ENCODE peak calls at places on chromosomes 4 and X, in five cellular contexts. One of them, this sample, is unnamed.

GRCh38 chrX:120310861-120311631 is at the start of gene TMEM255A:
- DNase-seq in stimulated activated CD4-positive, alpha-beta T cell treated with anti-CD3 and anti-CD28 coated beads, Interleukin-4, amount 100 ng/mL, for 48 hours: no peak
- DNase-seq in GM10248: no peak
- DNase-seq in hepatic stellate cell: no peak
- DNase-seq in coronary artery: no peak
- DNase-seq in this sample: peak; percentile 3

GRCh38 chr4:112296949-112297483 is at the start of gene ALPK1:
- DNase-seq in stimulated activated CD4-positive, alpha-beta T cell treated with anti-CD3 and anti-CD28 coated beads, Interleukin-4, amount 100 ng/mL, for 48 hours: no peak
- DNase-seq in GM10248: no peak
- DNase-seq in hepatic stellate cell: peak; percentile 74
- DNase-seq in coronary artery: no peak
- DNase-seq in this sample: no peak

GRCh38 chrX:2540426-2540942 is 39.7 kb upstream of the DHRSX start:
- DNase-seq in stimulated activated CD4-positive, alpha-beta T cell treated with anti-CD3 and anti-CD28 coated beads, Interleukin-4, amount 100 ng/mL, for 48 hours: no peak
- DNase-seq in GM10248: no peak
- DNase-seq in hepatic stellate cell: no peak
- DNase-seq in coronary artery: no peak
- DNase-seq in this sample: no peak

GRCh38 chrX:65528705-65529340 is 5.8 kb downstream of the LAS1L start:
- DNase-seq in stimulated activated CD4-positive, alpha-beta T cell treated with anti-CD3 and anti-CD28 coated beads, Interleukin-4, amount 100 ng/mL, for 48 hours: peak; percentile 35
- DNase-seq in GM10248: peak; percentile 67
- DNase-seq in hepatic stellate cell: peak; percentile 67
- DNase-seq in coronary artery: no peak
- DNase-seq in this sample: no peak

GRCh38 chrX:153688900-153689590 is 1.3 kb downstream of the SLC6A8 start:
- DNase-seq in stimulated activated CD4-positive, alpha-beta T cell treated with anti-CD3 and anti-CD28 coated beads, Interleukin-4, amount 100 ng/mL, for 48 hours: no peak
- DNase-seq in GM10248: no peak
- DNase-seq in hepatic stellate cell: no peak
- DNase-seq in coronary artery: no peak
- DNase-seq in this sample: no peak

GRCh38 chrX:387729-388128 is 1.0 kb upstream of the PPP2R3B start:
- DNase-seq in stimulated activated CD4-positive, alpha-beta T cell treated with anti-CD3 and anti-CD28 coated beads, Interleukin-4, amount 100 ng/mL, for 48 hours: no peak
- DNase-seq in GM10248: no peak
- DNase-seq in hepatic stellate cell: no peak
- DNase-seq in coronary artery: no peak
- DNase-seq in this sample: no peak

GRCh38 chr4:677431-678293 is 3.3 kb downstream of the MYL5 start:
- DNase-seq in stimulated activated CD4-positive, alpha-beta T cell treated with anti-CD3 and anti-CD28 coated beads, Interleukin-4, amount 100 ng/mL, for 48 hours: no peak
- DNase-seq in GM10248: no peak
- DNase-seq in hepatic stellate cell: no peak
- DNase-seq in coronary artery: no peak
- DNase-seq in this sample: no peak

GRCh38 chr4:23364167-23364566 is 525.7 kb downstream of the PPARGC1A start:
- DNase-seq in stimulated activated CD4-positive, alpha-beta T cell treated with anti-CD3 and anti-CD28 coated beads, Interleukin-4, amount 100 ng/mL, for 48 hours: no peak
- DNase-seq in GM10248: no peak
- DNase-seq in hepatic stellate cell: no peak
- DNase-seq in coronary artery: no peak
- DNase-seq in this sample: no peak

GRCh38 chr4:13541720-13542576 is 2.4 kb downstream of the NKX3-2 start:
- DNase-seq in stimulated activated CD4-positive, alpha-beta T cell treated with anti-CD3 and anti-CD28 coated beads, Interleukin-4, amount 100 ng/mL, for 48 hours: no peak
- DNase-seq in GM10248: peak; percentile 55
- DNase-seq in hepatic stellate cell: no peak
- DNase-seq in coronary artery: no peak
- DNase-seq in this sample: no peak

GRCh38 chrX:153407736-153408135 is 3.5 kb upstream of the ZFP92 start:
- DNase-seq in stimulated activated CD4-positive, alpha-beta T cell treated with anti-CD3 and anti-CD28 coated beads, Interleukin-4, amount 100 ng/mL, for 48 hours: no peak
- DNase-seq in GM10248: no peak
- DNase-seq in hepatic stellate cell: no peak
- DNase-seq in coronary artery: no peak
- DNase-seq in this sample: no peak

GRCh38 chr4:125501661-125502060 is 186.9 kb downstream of the FAT4 start:
- DNase-seq in stimulated activated CD4-positive, alpha-beta T cell treated with anti-CD3 and anti-CD28 coated beads, Interleukin-4, amount 100 ng/mL, for 48 hours: no peak
- DNase-seq in GM10248: no peak
- DNase-seq in hepatic stellate cell: no peak
- DNase-seq in coronary artery: no peak
- DNase-seq in this sample: no peak

This sample was measured in GOT3.